ENCODE peak calls at places on chromosomes 4 and X, in five cellular contexts. K, O, L, W and V are unnamed samples.

GRCh38 chrX:136616987-136617685 is 30.8 kb upstream of the CD40LG start:
- DNase-seq in K (no peak), O (no peak), L (no peak), W (no peak), V (no peak)

GRCh38 chrX:74160358-74160757 is 143.6 kb upstream of the ZCCHC13 start:
- DNase-seq in K (no peak), O (no peak), L (no peak), W (no peak), V (no peak)

GRCh38 chrX:29661290-29661689 is 554.1 kb upstream of the MAGEB2 start:
- DNase-seq in K (no peak), O (no peak), L (no peak), W (no peak), V (peak; percentile 73)

GRCh38 chr4:82268050-82268825 is 105.6 kb downstream of the HNRNPD start:
- DNase-seq in K (peak; percentile 57), O (peak; percentile 22), L (peak; percentile 40), W (no peak), V (peak; percentile 50)

GRCh38 chr4:148441624-148441985 is 609 bp downstream of the NR3C2 start:
- DNase-seq in K (peak; percentile 13), O (no peak), L (no peak), W (no peak), V (no peak)

GRCh38 chrX:50863471-50863870 is 47.1 kb upstream of the BMP15 start:
- DNase-seq in K (no peak), O (no peak), L (no peak), W (no peak), V (no peak)

GRCh38 chrX:44785652-44786051 is 58.2 kb upstream of the DUSP21 start:
- DNase-seq in K (no peak), O (no peak), L (no peak), W (no peak), V (peak; percentile 90)

GRCh38 chrX:129626026-129626425 is 28.7 kb downstream of the APLN start:
- DNase-seq in K (no peak), O (no peak), L (no peak), W (no peak), V (no peak)

GRCh38 chr4:128521634-128522253 is 234.1 kb upstream of the PGRMC2 start:
- DNase-seq in K (no peak), O (peak; percentile 47), L (peak; percentile 33), W (no peak), V (peak; percentile 59)

GRCh38 chrX:387729-388128 is 1.0 kb upstream of the PPP2R3B start:
- DNase-seq in K (no peak), O (no peak), L (no peak), W (no peak), V (no peak)

GRCh38 chrX:47936224-47936939 is 67.4 kb downstream of the ZNF182 start:
- DNase-seq in K (no peak), O (peak; percentile 55), L (no peak), W (no peak), V (no peak)

GRCh38 chr4:147678796-147679549 is 5.0 kb downstream of the PRMT9 start:
- DNase-seq in K (no peak), O (no peak), L (no peak), W (no peak), V (peak; percentile 41)

DNA sequence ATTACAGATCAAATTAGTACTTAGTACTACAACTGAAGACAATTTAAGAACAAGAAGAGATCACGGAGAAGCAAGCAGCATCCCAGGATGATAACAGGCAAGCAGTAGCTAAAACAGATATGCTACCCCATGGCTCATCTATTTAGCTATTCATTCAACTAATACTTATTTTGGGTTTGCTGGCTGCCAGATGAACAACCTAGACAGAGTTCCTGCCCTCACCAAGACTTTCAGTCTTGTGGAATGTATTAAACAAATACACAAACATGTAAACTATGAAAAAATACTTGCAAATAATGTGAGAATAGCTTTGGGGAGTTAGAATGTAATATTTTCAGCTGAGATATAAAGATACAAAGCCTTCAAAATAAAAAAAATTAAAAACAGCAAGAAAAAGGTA is 2.4 kb upstream of the CORIN start:
- DNase-seq in K (no peak), O (no peak), L (no peak), W (no peak), V (no peak)
- H3K27ac ChIP-seq in K (no peak overlapping the region), O (no peak overlapping the region), L (no peak overlapping the region), W (no peak overlapping the region), V (no peak overlapping the region)

GRCh38 chrX:3548743-3549441 is 164.6 kb downstream of the PRKX start:
- DNase-seq in K (peak; percentile 14), O (no peak), L (peak; percentile 22), W (no peak), V (peak; percentile 79)
- TF ChIP-seq RCOR1 in K (no peak), O (no peak), L (no peak), W (no peak), V (no peak)

GRCh38 chr4:52715914-52716313 is 35.3 kb downstream of the ERVMER34-1 start:
- DNase-seq in K (no peak), O (no peak), L (no peak), W (no peak), V (no peak)
- H3K27ac ChIP-seq in K (no peak overlapping the region), O (peak overlapping the region; percentile 93), L (no peak overlapping the region), W (peak overlapping the region; percentile 93), V (no peak overlapping the region)

GRCh38 chr4:31236635-31237173 is 516.5 kb downstream of the PCDH7 start:
- DNase-seq in K (no peak), O (no peak), L (no peak), W (no peak), V (no peak)

GRCh38 chr4:31234494-31234893 is 514.3 kb downstream of the PCDH7 start:
- DNase-seq in K (no peak), O (no peak), L (no peak), W (peak; percentile 3), V (no peak)

GRCh38 chr4:31237242-31237641 is 517.1 kb downstream of the PCDH7 start:
- DNase-seq in K (no peak), O (no peak), L (no peak), W (no peak), V (no peak)

GRCh38 chr4:31239886-31240285 is 519.7 kb downstream of the PCDH7 start:
- DNase-seq in K (no peak), O (no peak), L (no peak), W (no peak), V (no peak)

GRCh38 chr4:31235961-31236360 is 515.8 kb downstream of the PCDH7 start:
- DNase-seq in K (no peak), O (no peak), L (no peak), W (no peak), V (no peak)
- TF ChIP-seq RCOR1 in K (no peak), O (no peak), L (no peak), W (no peak), V (no peak)

GRCh38 chrX:17020371-17020770 is 73.9 kb downstream of the REPS2 start:
- DNase-seq in K (no peak), O (no peak), L (no peak), W (no peak), V (no peak)
- H3K27ac ChIP-seq in K (no peak overlapping the region), O (no peak overlapping the region), L (no peak overlapping the region), W (no peak overlapping the region), V (no peak overlapping the region)